ENCODE peak calls at places on chromosomes 3 and 15, in six cellular contexts. One of them, this sample, is unnamed.

GRCh38 chr3:61956236-61956635 is 394.9 kb downstream of the PTPRG start:
- DNase-seq in upper lobe of left lung: no peak
- DNase-seq in A549: no peak
- DNase-seq in suprapubic skin: no peak
- DNase-seq in neural progenitor cell: no peak
- DNase-seq in uterus: no peak
- DNase-seq in this sample: no peak

GRCh38 chr15:71485094-71485693 is 325.2 kb upstream of the NR2E3 start:
- DNase-seq in upper lobe of left lung: no peak
- DNase-seq in A549: peak; percentile 31
- DNase-seq in suprapubic skin: no peak
- DNase-seq in neural progenitor cell: peak; percentile 11
- DNase-seq in uterus: no peak
- DNase-seq in this sample: no peak

GRCh38 chr3:126113733-126114132 is 29.8 kb upstream of the SLC41A3 start:
- DNase-seq in upper lobe of left lung: peak; percentile 21
- DNase-seq in A549: peak; percentile 31
- DNase-seq in suprapubic skin: no peak
- DNase-seq in neural progenitor cell: peak; percentile 34
- DNase-seq in uterus: no peak
- DNase-seq in this sample: no peak

GRCh38 chr15:67521770-67522568 is 1.0 kb downstream of the C15orf61 start:
- DNase-seq in upper lobe of left lung: no peak
- DNase-seq in A549: peak; percentile 20
- DNase-seq in suprapubic skin: no peak
- DNase-seq in neural progenitor cell: no peak
- DNase-seq in uterus: no peak
- DNase-seq in this sample: no peak

GRCh38 chr3:45075821-45076625 is 49.9 kb downstream of the CLEC3B start:
- DNase-seq in upper lobe of left lung: no peak
- DNase-seq in A549: no peak
- DNase-seq in suprapubic skin: no peak
- DNase-seq in neural progenitor cell: peak; percentile 11
- DNase-seq in uterus: no peak
- DNase-seq in this sample: no peak

GRCh38 chr3:56974242-56974945 is 86.1 kb upstream of the SPATA12 start:
- DNase-seq in upper lobe of left lung: no peak
- DNase-seq in A549: no peak
- DNase-seq in suprapubic skin: no peak
- DNase-seq in neural progenitor cell: no peak
- DNase-seq in uterus: peak; percentile 61
- DNase-seq in this sample: no peak

GRCh38 chr3:126035362-126036050 is 48.4 kb downstream of the SLC41A3 start:
- DNase-seq in upper lobe of left lung: peak; percentile 11
- DNase-seq in A549: no peak
- DNase-seq in suprapubic skin: peak; percentile 34
- DNase-seq in neural progenitor cell: no peak
- DNase-seq in uterus: peak; percentile 16
- DNase-seq in this sample: no peak

GRCh38 chr3:196969001-196969659 is 497 bp upstream of the PIGZ start:
- DNase-seq in upper lobe of left lung: peak; percentile 51
- DNase-seq in A549: no peak
- DNase-seq in suprapubic skin: no peak
- DNase-seq in neural progenitor cell: peak; percentile 54
- DNase-seq in uterus: no peak
- DNase-seq in this sample: no peak

GRCh38 chr3:50237754-50238548 is 1.9 kb downstream of the GNAI2 start:
- DNase-seq in upper lobe of left lung: peak; percentile 95
- DNase-seq in A549: no peak
- DNase-seq in suprapubic skin: peak; percentile 96
- DNase-seq in neural progenitor cell: peak; percentile 69
- DNase-seq in uterus: peak; percentile 78
- DNase-seq in this sample: peak; percentile 53

GRCh38 chr15:43911235-43911661 is 84.4 kb downstream of the WDR76 start:
- DNase-seq in upper lobe of left lung: no peak
- DNase-seq in A549: peak; percentile 26
- DNase-seq in suprapubic skin: no peak
- DNase-seq in neural progenitor cell: no peak
- DNase-seq in uterus: no peak
- DNase-seq in this sample: no peak

GRCh38 chr3:4823986-4824947 is 155.0 kb upstream of the BHLHE40 start:
- DNase-seq in upper lobe of left lung: no peak
- DNase-seq in A549: peak; percentile 48
- DNase-seq in suprapubic skin: no peak
- DNase-seq in neural progenitor cell: no peak
- DNase-seq in uterus: no peak
- DNase-seq in this sample: no peak

GRCh38 chr3:4825572-4826236 is 153.5 kb upstream of the BHLHE40 start:
- DNase-seq in upper lobe of left lung: peak; percentile 88
- DNase-seq in A549: peak; percentile 26
- DNase-seq in suprapubic skin: no peak
- DNase-seq in neural progenitor cell: no peak
- DNase-seq in uterus: peak; percentile 47
- DNase-seq in this sample: peak; percentile 32

GRCh38 chr3:4826237-4827100 is 152.8 kb upstream of the BHLHE40 start:
- DNase-seq in upper lobe of left lung: peak; percentile 87
- DNase-seq in A549: peak; percentile 21
- DNase-seq in suprapubic skin: no peak
- DNase-seq in neural progenitor cell: no peak
- DNase-seq in uterus: peak; percentile 56
- DNase-seq in this sample: peak; percentile 78

GRCh38 chr3:4823385-4823784 is 155.9 kb upstream of the BHLHE40 start:
- DNase-seq in upper lobe of left lung: no peak
- DNase-seq in A549: no peak
- DNase-seq in suprapubic skin: no peak
- DNase-seq in neural progenitor cell: no peak
- DNase-seq in uterus: no peak
- DNase-seq in this sample: no peak

GRCh38 chr3:4824948-4825325 is 154.3 kb upstream of the BHLHE40 start:
- DNase-seq in upper lobe of left lung: no peak
- DNase-seq in A549: peak; percentile 81
- DNase-seq in suprapubic skin: no peak
- DNase-seq in neural progenitor cell: no peak
- DNase-seq in uterus: no peak
- DNase-seq in this sample: no peak
- H3K4me1 ChIP-seq in upper lobe of left lung: peaks cover 51% of the 10 kb centered on the region
- H3K4me1 ChIP-seq in A549: peaks cover 65% of the 10 kb centered on the region
- H3K4me1 ChIP-seq in suprapubic skin: peaks cover 57% of the 10 kb centered on the region
- H3K4me1 ChIP-seq in neural progenitor cell: no peaks in the 10 kb centered on the region
- H3K4me1 ChIP-seq in uterus: peaks cover 21% of the 10 kb centered on the region
- H3K4me1 ChIP-seq in this sample: peaks cover 15% of the 10 kb centered on the region

DNA sequence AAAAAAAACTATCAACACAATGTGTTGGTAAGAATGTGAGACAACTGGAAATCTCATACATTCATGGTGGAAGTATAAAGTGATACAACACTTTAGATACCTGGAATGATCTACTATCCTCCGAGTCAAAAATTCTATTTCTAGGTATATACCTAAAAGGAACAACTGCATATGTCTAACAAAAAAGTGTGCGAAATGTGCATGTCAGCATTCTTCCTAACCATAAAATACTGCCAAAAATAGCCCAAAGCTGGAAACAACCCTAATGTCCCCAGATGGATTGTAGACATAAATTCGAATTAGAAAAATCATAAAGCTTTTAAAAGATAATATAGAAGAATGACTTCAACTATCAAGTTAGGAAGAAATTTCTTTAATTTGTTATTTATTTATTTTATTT is 51.2 kb upstream of the FGF12 start:
- DNase-seq in upper lobe of left lung: no peak
- DNase-seq in A549: no peak
- DNase-seq in suprapubic skin: no peak
- DNase-seq in neural progenitor cell: no peak
- DNase-seq in uterus: no peak
- DNase-seq in this sample: no peak
- H3K4me1 ChIP-seq in upper lobe of left lung: no peaks in the 10 kb centered on the region
- H3K4me1 ChIP-seq in A549: no peaks in the 10 kb centered on the region
- H3K4me1 ChIP-seq in suprapubic skin: no peaks in the 10 kb centered on the region
- H3K4me1 ChIP-seq in neural progenitor cell: no peaks in the 10 kb centered on the region
- H3K4me1 ChIP-seq in uterus: no peaks in the 10 kb centered on the region
- H3K4me1 ChIP-seq in this sample: no peaks in the 10 kb centered on the region

GRCh38 chr15:63232943-63233342 is 43.5 kb downstream of the RAB8B start:
- DNase-seq in upper lobe of left lung: no peak
- DNase-seq in A549: no peak
- DNase-seq in suprapubic skin: no peak
- DNase-seq in neural progenitor cell: no peak
- DNase-seq in uterus: no peak
- DNase-seq in this sample: no peak
- H3K4me1 ChIP-seq in upper lobe of left lung: peaks cover 50% of the 10 kb centered on the region
- H3K4me1 ChIP-seq in A549: peaks cover 60% of the 10 kb centered on the region
- H3K4me1 ChIP-seq in suprapubic skin: peaks cover 42% of the 10 kb centered on the region
- H3K4me1 ChIP-seq in neural progenitor cell: peaks cover 14% of the 10 kb centered on the region
- H3K4me1 ChIP-seq in uterus: no peaks in the 10 kb centered on the region
- H3K4me1 ChIP-seq in this sample: peaks cover 22% of the 10 kb centered on the region

DNA sequence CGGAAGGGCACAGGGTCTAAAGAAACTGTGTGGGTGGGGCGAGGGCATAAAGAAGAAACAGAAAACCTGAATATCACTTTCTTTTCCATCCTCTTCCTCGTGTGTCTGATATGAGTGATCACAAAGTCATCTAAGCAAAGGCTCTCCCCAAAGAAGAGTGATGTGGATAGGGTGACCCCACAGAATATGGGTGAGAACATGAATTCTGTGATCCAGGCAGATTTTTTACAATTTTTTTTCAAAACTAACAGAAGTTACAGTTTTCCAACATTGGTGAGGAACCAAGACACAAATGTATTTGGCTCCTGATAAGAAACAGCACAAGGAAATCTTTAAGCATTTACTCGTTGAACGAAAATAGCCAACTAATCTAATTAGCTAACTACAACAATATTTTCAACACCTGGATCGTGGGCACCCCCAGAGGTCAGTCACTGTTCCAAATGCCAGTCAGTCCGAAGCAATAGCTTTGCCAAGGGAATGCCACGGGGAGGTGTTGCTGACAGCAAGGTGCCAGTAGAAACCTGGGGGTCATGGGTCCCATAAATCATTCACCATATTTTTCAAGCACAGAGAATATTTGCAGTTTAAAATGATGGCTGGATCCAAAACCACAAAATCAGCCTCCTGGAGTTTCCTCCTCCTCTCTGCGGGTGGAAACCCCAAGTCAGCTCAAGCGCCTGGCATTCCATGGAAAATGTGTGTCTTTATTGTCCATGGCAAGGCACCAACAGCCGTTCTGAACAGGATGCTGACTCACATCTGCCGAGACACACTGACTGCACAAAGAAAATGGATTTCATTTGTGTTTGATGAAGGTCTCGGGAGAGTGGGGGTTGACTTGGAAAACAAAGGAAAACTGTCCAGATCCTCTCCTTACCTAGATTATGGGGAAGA is 26.7 kb downstream of the ANXA2 start:
- DNase-seq in upper lobe of left lung: peak; percentile 51
- DNase-seq in A549: peak; percentile 89
- DNase-seq in suprapubic skin: peak; percentile 91
- DNase-seq in neural progenitor cell: no peak
- DNase-seq in uterus: peak; percentile 89
- DNase-seq in this sample: no peak
- H3K4me1 ChIP-seq in upper lobe of left lung: peaks cover 48% of the 10 kb centered on the region
- H3K4me1 ChIP-seq in A549: peaks cover 75% of the 10 kb centered on the region
- H3K4me1 ChIP-seq in suprapubic skin: peaks cover 75% of the 10 kb centered on the region
- H3K4me1 ChIP-seq in neural progenitor cell: peaks cover 41% of the 10 kb centered on the region
- H3K4me1 ChIP-seq in uterus: no peaks in the 10 kb centered on the region
- H3K4me1 ChIP-seq in this sample: peaks cover 5% of the 10 kb centered on the region

DNA sequence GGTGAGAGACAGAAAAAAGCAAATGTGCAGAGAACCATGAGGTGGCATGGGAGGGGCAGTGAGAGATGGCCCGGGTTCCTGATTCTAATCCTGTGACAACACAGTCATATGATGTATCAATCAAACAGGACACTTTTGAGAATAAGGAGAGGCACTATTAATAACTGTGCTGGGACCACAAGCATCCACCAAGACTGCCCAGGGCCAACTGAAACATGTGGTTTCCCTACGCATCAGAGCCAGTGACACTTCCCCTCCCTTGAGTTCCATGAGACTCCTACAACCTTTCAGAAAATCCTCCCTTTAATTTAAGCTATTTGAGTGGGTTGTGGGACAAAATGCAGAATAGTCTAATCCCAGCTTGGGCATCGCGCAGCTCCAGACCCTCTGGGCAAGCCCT is 17.4 kb downstream of the SH3BP5 start:
- DNase-seq in upper lobe of left lung: no peak
- DNase-seq in A549: no peak
- DNase-seq in suprapubic skin: no peak
- DNase-seq in neural progenitor cell: no peak
- DNase-seq in uterus: no peak
- DNase-seq in this sample: no peak
- H3K4me1 ChIP-seq in upper lobe of left lung: peaks cover 94% of the 10 kb centered on the region
- H3K4me1 ChIP-seq in A549: peaks cover 26% of the 10 kb centered on the region
- H3K4me1 ChIP-seq in suprapubic skin: peaks cover 73% of the 10 kb centered on the region
- H3K4me1 ChIP-seq in neural progenitor cell: peaks cover 48% of the 10 kb centered on the region
- H3K4me1 ChIP-seq in uterus: peaks cover 25% of the 10 kb centered on the region
- H3K4me1 ChIP-seq in this sample: peaks cover 8% of the 10 kb centered on the region

GRCh38 chr3:53242642-53243041 is 13.2 kb downstream of the TKT start:
- DNase-seq in upper lobe of left lung: peak; percentile 81
- DNase-seq in A549: no peak
- DNase-seq in suprapubic skin: no peak
- DNase-seq in neural progenitor cell: no peak
- DNase-seq in uterus: no peak
- DNase-seq in this sample: peak; percentile 34
- H3K4me1 ChIP-seq in upper lobe of left lung: peaks cover 72% of the 10 kb centered on the region
- H3K4me1 ChIP-seq in A549: peaks cover 97% of the 10 kb centered on the region
- H3K4me1 ChIP-seq in suprapubic skin: peaks cover 30% of the 10 kb centered on the region
- H3K4me1 ChIP-seq in neural progenitor cell: peaks cover 21% of the 10 kb centered on the region
- H3K4me1 ChIP-seq in uterus: no peaks in the 10 kb centered on the region
- H3K4me1 ChIP-seq in this sample: peaks cover 39% of the 10 kb centered on the region

This sample was measured in pancreas.